ENCODE peak calls at places on chromosomes 13 and 19, in ten cellular contexts. W, R, Q, N, T, G, I, E, O and L are unnamed samples.

GRCh38 chr13:47564041-47564440 is 437.0 kb downstream of the SUCLA2 start:
- DNase-seq in W (no peak), R (no peak), Q (no peak), N (no peak), T (no peak), G (no peak), I (no peak), E (no peak), O (no peak), L (no peak)

GRCh38 chr19:5228932-5229777 is 111.5 kb downstream of the PTPRS start:
- DNase-seq in W (no peak), R (no peak), Q (no peak), N (no peak), T (no peak), G (no peak), I (no peak), E (no peak), O (no peak), L (no peak)

GRCh38 chr19:35251456-35251855 is 2.7 kb downstream of the LSR start:
- DNase-seq in W (no peak), R (no peak), Q (no peak), N (no peak), T (no peak), G (no peak), I (no peak), E (peak; percentile 13), O (no peak), L (no peak)

GRCh38 chr19:40274585-40275544 is 10.3 kb downstream of the AKT2 start:
- DNase-seq in W (no peak), R (no peak), Q (peak; percentile 21), N (peak; percentile 5), T (no peak), G (no peak), I (no peak), E (no peak), O (no peak), L (no peak)

GRCh38 chr19:4077800-4078683 is 11.3 kb upstream of the ZBTB7A start:
- DNase-seq in W (no peak), R (no peak), Q (peak; percentile 52), N (peak; percentile 61), T (no peak), G (no peak), I (no peak), E (peak; percentile 81), O (no peak), L (no peak)

GRCh38 chr13:32200741-32201140 is 114.4 kb downstream of the ZAR1L start:
- DNase-seq in W (no peak), R (no peak), Q (no peak), N (no peak), T (no peak), G (no peak), I (no peak), E (no peak), O (no peak), L (no peak)

GRCh38 chr19:12815088-12815487 is 8.7 kb downstream of the RNASEH2A start:
- DNase-seq in W (no peak), R (no peak), Q (no peak), N (no peak), T (no peak), G (no peak), I (no peak), E (no peak), O (no peak), L (no peak)

GRCh38 chr19:31147234-31147633 is 202.0 kb downstream of the TSHZ3 start:
- DNase-seq in W (no peak), R (no peak), Q (no peak), N (no peak), T (no peak), G (no peak), I (no peak), E (no peak), O (no peak), L (no peak)

GRCh38 chr13:75264611-75265010 is 217.4 kb downstream of the TBC1D4 start:
- DNase-seq in W (no peak), R (no peak), Q (no peak), N (no peak), T (no peak), G (peak; percentile 21), I (no peak), E (no peak), O (no peak), L (no peak)

GRCh38 chr13:100818706-100819105 is 144.1 kb upstream of the TMTC4 start:
- DNase-seq in W (no peak), R (no peak), Q (no peak), N (no peak), T (no peak), G (peak; percentile 11), I (no peak), E (no peak), O (peak; percentile 24), L (peak; percentile 14)

GRCh38 chr13:39676315-39676876 is 20.9 kb downstream of the COG6 start:
- DNase-seq in W (peak; percentile 48), R (peak; percentile 58), Q (no peak), N (no peak), T (peak; percentile 3), G (peak; percentile 44), I (no peak), E (no peak), O (peak; percentile 37), L (no peak)

GRCh38 chr13:47033216-47033615 is 136.4 kb upstream of the HTR2A start:
- DNase-seq in W (peak; percentile 33), R (peak; percentile 19), Q (no peak), N (no peak), T (no peak), G (peak; percentile 85), I (peak; percentile 67), E (no peak), O (no peak), L (no peak)

GRCh38 chr19:27793128-27793643 is 1419.8 kb downstream of the UQCRFS1 start:
- DNase-seq in W (peak; percentile 82), R (peak; percentile 86), Q (no peak), N (peak; percentile 79), T (peak; percentile 56), G (peak; percentile 92), I (peak; percentile 91), E (peak; percentile 88), O (peak; percentile 64), L (peak; percentile 80)

GRCh38 chr13:67408823-67409222 is 178.7 kb upstream of the PCDH9 start:
- DNase-seq in W (no peak), R (no peak), Q (no peak), N (no peak), T (no peak), G (no peak), I (no peak), E (no peak), O (peak; percentile 52), L (no peak)

GRCh38 chr13:27619711-27620376 is 485 bp downstream of the LNX2 start:
- DNase-seq in W (peak; percentile 25), R (no peak), Q (no peak), N (no peak), T (no peak), G (peak; percentile 53), I (peak; percentile 42), E (peak; percentile 43), O (no peak), L (peak; percentile 62)

GRCh38 chr19:50844296-50844935 is 10.3 kb upstream of the KLK3 start:
- DNase-seq in W (no peak), R (no peak), Q (no peak), N (no peak), T (peak; percentile 20), G (no peak), I (no peak), E (no peak), O (no peak), L (no peak)

GRCh38 chr19:20776083-20777076 is at the start of gene ZNF66:
- DNase-seq in W (peak; percentile 94), R (peak; percentile 99), Q (peak; percentile 85), N (peak; percentile 91), T (peak; percentile 94), G (peak; percentile 97), I (peak; percentile 65), E (peak; percentile 98), O (peak; percentile 95), L (peak; percentile 93)

GRCh38 chr19:40414536-40415535 is 1.7 kb upstream of the PRX start:
- DNase-seq in W (no peak), R (no peak), Q (no peak), N (no peak), T (no peak), G (no peak), I (no peak), E (no peak), O (no peak), L (no peak)

GRCh38 chr19:43504426-43505185 is at the start of gene PHLDB3:
- DNase-seq in W (peak; percentile 3), R (peak; percentile 45), Q (no peak), N (no peak), T (no peak), G (peak; percentile 49), I (no peak), E (peak; percentile 61), O (no peak), L (no peak)

GRCh38 chr19:55958356-55958755 is 10.7 kb downstream of the NLRP8 start:
- DNase-seq in W (no peak), R (no peak), Q (no peak), N (no peak), T (no peak), G (peak; percentile 82), I (peak; percentile 49), E (no peak), O (no peak), L (no peak)

GRCh38 chr19:4971424-4971793 is 2.5 kb downstream of the KDM4B start:
- DNase-seq in W (no peak), R (peak; percentile 51), Q (no peak), N (no peak), T (no peak), G (peak; percentile 49), I (no peak), E (peak; percentile 76), O (no peak), L (no peak)

GRCh38 chr19:38277969-38278680 is 13.8 kb downstream of the SPINT2 start:
- DNase-seq in W (peak; percentile 34), R (peak; percentile 89), Q (no peak), N (no peak), T (no peak), G (peak; percentile 41), I (no peak), E (no peak), O (no peak), L (no peak)

GRCh38 chr19:35106291-35106583 is 9.4 kb upstream of the FXYD3 start:
- DNase-seq in W (no peak), R (peak; percentile 52), Q (no peak), N (no peak), T (no peak), G (no peak), I (no peak), E (no peak), O (peak; percentile 52), L (peak; percentile 82)